ENCODE peak calls at places on chromosomes 13 and 19, in ten cellular contexts. R is HFFc6; B is HL-60; T is islet precursor cell; D is upper lobe of left lung; Z is foreskin fibroblast; Y is stimulated activated CD8-positive, alpha-beta memory T cell treated with anti-CD3 and anti-CD28 coated beads, Interleukin-4, amount 100 ng/mL, for 4 hours; S is naive thymus-derived CD8-positive, alpha-beta T cell; X is AG08396; F is stimulated activated CD4-positive, alpha-beta T cell treated with anti-CD3 and anti-CD28 coated beads, Interleukin-2, amount 100 ng/mL, for 48 hours. U is an unnamed sample.

GRCh38 chr13:110126391-110126961 is 180.5 kb downstream of the COL4A1 start:
- DNase-seq in Z (peak; percentile 93), F (no peak), R (peak; percentile 95), S (no peak), Y (no peak), B (no peak), T (peak; percentile 95), D (peak; percentile 44), X (peak; percentile 81), U (no peak)

GRCh38 chr19:55659822-55660221 is 5.0 kb downstream of the U2AF2 start:
- DNase-seq in X (no peak), Y (no peak), R (no peak), T (no peak), S (no peak), F (no peak), D (no peak), B (no peak), Z (no peak), U (no peak)

GRCh38 chr13:31038834-31039552 is 106.5 kb downstream of the TEX26 start:
- DNase-seq in F (no peak), R (no peak), B (peak; percentile 83), Z (no peak), S (no peak), Y (no peak), T (peak; percentile 59), D (no peak), X (no peak), U (no peak)

GRCh38 chr19:40508739-40509260 is 42.0 kb downstream of the SPTBN4 start:
- DNase-seq in Z (no peak), T (no peak), R (no peak), D (no peak), B (no peak), Y (no peak), X (no peak), S (no peak), F (no peak), U (no peak)

GRCh38 chr13:41509996-41510395 is 52.6 kb downstream of the RGCC start:
- DNase-seq in R (no peak), X (no peak), B (no peak), D (no peak), Y (no peak), F (no peak), Z (no peak), S (no peak), T (no peak), U (no peak)

GRCh38 chr19:15280915-15281683 is 48.9 kb upstream of the EPHX3 start:
- DNase-seq in X (peak; percentile 82), Y (no peak), B (peak; percentile 32), F (no peak), R (peak; percentile 77), Z (peak; percentile 94), T (peak; percentile 75), D (peak; percentile 82), S (no peak), U (peak; percentile 84)

GRCh38 chr13:45681101-45681500 is 21.0 kb upstream of the CBY2 start:
- DNase-seq in D (no peak), T (no peak), F (no peak), X (no peak), B (no peak), R (peak; percentile 16), S (no peak), Y (no peak), Z (peak; percentile 22), U (no peak)

GRCh38 chr13:43360911-43361605 is 337.7 kb downstream of the DNAJC15 start:
- DNase-seq in B (no peak), F (no peak), T (no peak), X (no peak), R (no peak), D (no peak), Y (no peak), S (no peak), Z (no peak), U (no peak)

GRCh38 chr19:18433039-18433691 is 4.8 kb downstream of the ISYNA1 start:
- DNase-seq in F (no peak), Z (peak; percentile 47), D (no peak), X (no peak), R (no peak), B (no peak), Y (peak; percentile 53), T (peak; percentile 70), S (peak; percentile 81), U (no peak)

GRCh38 chr19:1814833-1815604 is 2.9 kb upstream of the ATP8B3 start:
- DNase-seq in R (no peak), F (no peak), T (no peak), S (no peak), Z (no peak), B (no peak), D (no peak), X (no peak), Y (no peak), U (no peak)